ENCODE peak calls at places on chromosomes 16 and 17, in five cellular contexts. X is heart right ventricle; E is heart left ventricle; B is Panc1; I is CD8-positive, alpha-beta T cell. A is an unnamed sample.

GRCh38 chr17:70447588-70447987 is 278.3 kb downstream of the KCNJ2 start:
- DNase-seq in E (no peak), X (no peak), B (no peak), I (no peak), A (peak; percentile 3)

GRCh38 chr16:20939599-20939998 is 39.0 kb downstream of the LYRM1 start:
- DNase-seq in B (no peak), I (no peak), E (no peak), X (no peak), A (no peak)

GRCh38 chr17:78873519-78874340 is 29.3 kb downstream of the CEP295NL start:
- DNase-seq in X (peak; percentile 59), B (no peak), E (peak; percentile 38), I (no peak), A (no peak)

GRCh38 chr16:56480776-56481467 is 29.6 kb downstream of the OGFOD1 start:
- DNase-seq in E (no peak), I (no peak), B (no peak), X (no peak), A (no peak)

GRCh38 chr17:42081516-42082129 is 16.6 kb downstream of the ZNF385C start:
- DNase-seq in I (no peak), X (no peak), B (no peak), E (no peak), A (no peak)

GRCh38 chr16:19113577-19114358 is at the start of gene ITPRIPL2:
- DNase-seq in E (peak; percentile 93), I (no peak), X (peak; percentile 93), B (peak; percentile 84), A (peak; percentile 72)

GRCh38 chr17:18008496-18009268 is 30.3 kb downstream of the ATPAF2 start:
- DNase-seq in B (no peak), E (no peak), X (no peak), I (no peak), A (peak; percentile 28)

GRCh38 chr16:50705436-50706110 is 12.2 kb downstream of the NOD2 start:
- DNase-seq in X (no peak), B (no peak), E (no peak), I (no peak), A (no peak)

GRCh38 chr16:72493681-72494415 is 321.9 kb upstream of the PMFBP1 start:
- DNase-seq in X (no peak), E (no peak), I (no peak), B (no peak), A (no peak)

GRCh38 chr16:12587646-12588277 is 215.9 kb downstream of the CPPED1 start:
- DNase-seq in E (no peak), X (no peak), I (no peak), B (no peak), A (no peak)

DNA sequence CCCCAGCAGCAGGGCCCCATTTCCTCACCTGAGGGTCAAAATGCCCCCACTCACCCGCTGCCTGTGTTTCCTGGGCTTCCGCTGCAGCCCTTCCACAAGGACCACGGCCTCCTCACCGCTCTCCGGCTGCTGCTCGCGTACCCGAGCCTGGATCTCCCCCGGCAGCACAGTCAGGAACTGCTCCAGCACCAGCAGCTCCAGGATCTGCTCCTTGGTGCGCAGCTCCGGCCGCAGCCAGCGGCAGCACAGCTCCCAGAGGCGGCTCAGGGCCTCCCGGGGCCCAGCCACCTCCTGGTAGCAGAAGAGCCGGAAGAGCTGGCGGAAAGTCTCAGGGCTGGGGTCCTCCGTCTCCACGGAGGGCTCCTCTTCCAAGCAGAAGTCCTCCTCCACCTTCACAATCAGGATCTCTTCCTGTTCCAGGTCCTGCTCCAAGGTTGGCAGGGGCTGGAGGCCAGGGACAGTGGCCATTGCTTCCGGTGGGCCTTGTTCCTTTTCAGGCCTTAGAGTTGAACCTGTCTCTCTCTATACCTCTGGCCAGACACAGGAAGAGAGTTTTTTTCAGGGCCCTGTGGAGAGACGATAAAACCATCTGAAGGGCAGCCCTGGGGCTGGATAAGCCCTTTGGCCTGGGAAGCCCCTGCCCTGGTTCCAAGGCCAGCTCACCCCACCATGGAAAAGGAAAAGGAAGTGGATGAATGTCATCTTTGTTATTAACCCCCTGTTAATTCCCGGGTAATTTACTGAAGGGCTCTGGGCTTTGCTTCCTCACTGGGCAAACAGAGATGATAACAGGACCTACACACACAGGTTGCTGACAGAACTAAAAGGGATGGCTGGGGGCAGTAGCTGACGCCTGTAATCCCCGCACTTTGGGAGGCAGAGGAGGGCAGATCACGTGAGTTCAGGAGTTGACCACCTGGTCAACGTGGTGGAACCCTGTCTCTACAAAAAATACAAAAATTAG is 1.2 kb downstream of the ZNF500 start:
- DNase-seq in I (no peak), X (no peak), E (no peak), B (no peak), A (no peak)
- H3K27ac ChIP-seq in I (peak overlapping the region; percentile 67), X (peak overlapping the region; percentile 84), E (no peak overlapping the region), B (peak overlapping the region; percentile 97), A (peak overlapping the region; percentile 85)

GRCh38 chr16:76527244-76527643 is 250.0 kb downstream of the CNTNAP4 start:
- DNase-seq in B (no peak), E (no peak), X (no peak), I (no peak), A (no peak)
- TF ChIP-seq CTCF in B (no peak), E (no peak), X (no peak), I (no peak), A (no peak)

DNA sequence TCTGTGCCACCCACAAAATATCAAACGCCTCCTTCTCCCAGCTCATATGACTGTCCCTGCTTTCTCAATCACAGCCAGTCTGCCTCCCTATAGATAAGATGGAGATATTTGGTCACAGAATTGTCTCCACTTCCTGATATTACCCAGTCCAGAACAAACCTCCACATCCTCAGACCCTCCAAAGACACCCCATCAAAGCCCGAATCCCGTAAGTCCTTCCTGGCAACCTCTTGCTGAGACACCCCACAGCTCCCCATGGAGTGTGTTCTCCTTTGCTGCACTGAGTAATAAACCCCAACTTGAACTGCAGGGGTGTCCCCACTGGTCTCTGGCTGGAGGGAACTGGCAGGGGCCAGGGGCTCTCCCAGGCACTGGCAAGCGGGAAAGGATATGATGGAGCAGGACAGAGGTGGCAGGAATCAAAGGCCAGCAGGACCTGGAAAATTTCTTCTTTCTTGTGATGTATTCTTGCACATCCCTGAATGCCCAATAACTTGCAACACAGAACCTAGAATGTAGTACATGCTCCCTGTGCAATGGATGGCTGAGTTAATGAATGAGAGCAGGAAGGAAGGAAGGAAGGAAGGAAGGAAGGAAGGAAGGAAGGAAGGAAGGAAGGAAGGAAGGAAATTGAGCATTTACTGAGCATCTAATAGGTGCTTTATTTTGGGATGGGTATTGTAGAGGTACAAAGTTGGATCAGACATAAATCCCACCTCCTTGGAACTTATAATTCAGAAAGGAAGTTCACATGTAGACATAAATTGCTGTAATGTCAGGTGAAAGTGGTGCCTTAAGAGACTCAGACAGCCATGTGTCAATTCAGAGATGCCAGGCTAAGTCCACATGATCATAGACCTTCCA is 13.9 kb downstream of the TMEM114 start:
- DNase-seq in E (no peak), X (no peak), B (no peak), I (no peak), A (no peak)
- H3K27ac ChIP-seq in E (no peak overlapping the region), X (no peak overlapping the region), B (no peak overlapping the region), I (no peak overlapping the region), A (no peak overlapping the region)

DNA sequence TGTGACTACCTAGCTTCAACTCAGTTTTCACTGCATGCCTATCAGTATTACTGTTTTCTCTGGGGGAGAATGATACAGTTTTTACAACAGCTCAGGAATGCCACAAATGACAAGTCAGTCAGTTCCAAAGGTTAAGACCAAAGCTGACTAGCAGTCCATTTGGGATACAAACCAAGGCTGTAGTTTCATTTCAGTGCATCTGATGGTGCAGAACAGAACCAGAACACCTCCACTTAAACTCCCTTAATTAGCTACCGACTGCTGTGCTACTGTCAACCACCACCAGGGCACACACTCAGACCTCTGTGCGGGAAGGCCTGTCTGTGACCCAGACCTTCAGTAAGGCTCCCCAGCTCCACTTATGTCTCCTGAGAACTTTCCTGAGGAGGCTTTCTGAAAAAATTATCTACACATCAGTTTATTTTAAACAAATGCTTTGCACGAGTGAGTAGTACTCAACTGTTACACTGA is 20.4 kb downstream of the NFE2L1 start:
- DNase-seq in I (no peak), E (no peak), B (no peak), X (no peak), A (no peak)
- TF ChIP-seq CTCF in I (no peak), E (no peak), B (peak; percentile 60), X (no peak), A (no peak)

GRCh38 chr16:4373356-4373908 is 1.8 kb downstream of the VASN start:
- DNase-seq in I (no peak), X (no peak), B (no peak), E (no peak), A (peak; percentile 57)
- H3K27ac ChIP-seq in I (no peak overlapping the region), X (peak overlapping the region; percentile 86), B (peak overlapping the region; percentile 83), E (peak overlapping the region; percentile 25), A (peak overlapping the region; percentile 99)

GRCh38 chr16:30371248-30371816 is 1.0 kb upstream of the TBC1D10B start:
- DNase-seq in I (no peak), B (no peak), X (no peak), E (no peak), A (no peak)

GRCh38 chr16:30369091-30369937 is 980 bp downstream of the TBC1D10B start:
- DNase-seq in X (no peak), I (no peak), B (no peak), E (no peak), A (no peak)

GRCh38 chr16:30369938-30370443 is 303 bp downstream of the TBC1D10B start:
- DNase-seq in E (no peak), I (no peak), X (no peak), B (no peak), A (no peak)

GRCh38 chr16:30372037-30372712 is 1.9 kb upstream of the TBC1D10B start:
- DNase-seq in X (no peak), E (no peak), B (no peak), I (no peak), A (no peak)

DNA sequence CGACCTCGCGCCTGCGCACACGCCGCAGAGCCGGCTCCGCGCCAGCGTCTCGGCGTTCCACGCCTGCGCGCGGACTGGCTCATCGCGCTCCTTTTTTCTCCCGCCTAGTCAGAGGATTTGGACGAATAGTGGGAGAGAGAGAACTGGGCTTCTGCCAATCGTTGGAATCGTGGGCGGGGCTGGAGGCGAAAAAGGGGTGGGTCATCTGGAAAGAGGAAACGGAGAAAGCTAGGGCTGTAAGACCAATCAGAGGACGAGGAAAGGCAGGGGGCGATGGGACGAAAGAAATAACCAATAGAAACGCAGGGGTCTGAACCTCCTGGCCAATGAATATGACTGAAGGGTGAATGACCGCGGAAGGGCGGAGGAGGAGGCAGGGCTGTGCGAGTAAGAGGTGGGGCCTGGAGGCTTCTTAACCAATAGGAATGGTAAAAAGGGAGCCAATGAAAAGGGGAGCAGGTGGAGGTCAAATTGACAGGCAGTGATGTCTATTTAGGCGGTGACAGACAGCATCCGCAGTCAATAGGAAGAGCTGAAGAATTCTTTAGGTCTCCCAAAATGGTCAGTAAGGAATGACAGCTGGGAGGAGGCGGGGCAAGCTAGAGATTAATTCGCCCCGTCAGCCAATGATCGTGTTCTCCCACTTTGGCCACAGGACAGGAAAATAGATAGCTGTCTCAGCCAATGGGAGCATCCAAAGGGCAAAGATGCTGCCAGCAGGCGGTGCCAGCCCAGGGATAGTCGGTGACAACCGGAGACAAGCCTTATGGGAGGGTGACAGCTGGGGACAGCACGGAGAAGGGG is at the start of gene TBC1D10B:
- DNase-seq in E (peak; percentile 98), I (peak; percentile 99), B (peak; percentile 100), X (peak; percentile 99), A (peak; percentile 100)
- TF ChIP-seq CTCF in E (peak; percentile 20), I (no peak), B (no peak), X (peak; percentile 35), A (no peak)

A was measured in RWPE1.